ENCODE peak calls at places on chromosomes 11 and 22, in four cellular contexts. One of them, this sample, is unnamed.

GRCh38 chr11:20020198-20020597 is 140.1 kb downstream of the DBX1 start:
- DNase-seq in amygdala: no peak
- DNase-seq in left lung: no peak
- DNase-seq in GM12891: no peak
- DNase-seq in this sample: no peak

GRCh38 chr11:134882671-134883318 is 470.8 kb upstream of the B3GAT1 start:
- DNase-seq in amygdala: no peak
- DNase-seq in left lung: no peak
- DNase-seq in GM12891: no peak
- DNase-seq in this sample: no peak

GRCh38 chr11:110990316-110990715 is 255.2 kb upstream of the POU2AF2 start:
- DNase-seq in amygdala: no peak
- DNase-seq in left lung: no peak
- DNase-seq in GM12891: no peak
- DNase-seq in this sample: no peak

GRCh38 chr11:28621648-28622215 is 513.5 kb downstream of the METTL15 start:
- DNase-seq in amygdala: no peak
- DNase-seq in left lung: no peak
- DNase-seq in GM12891: no peak
- DNase-seq in this sample: no peak

GRCh38 chr11:103279821-103280220 is 170.6 kb downstream of the DYNC2H1 start:
- DNase-seq in amygdala: no peak
- DNase-seq in left lung: no peak
- DNase-seq in GM12891: no peak
- DNase-seq in this sample: no peak

GRCh38 chr22:18090286-18090685 is 12.5 kb downstream of the PEX26 start:
- DNase-seq in amygdala: no peak
- DNase-seq in left lung: no peak
- DNase-seq in GM12891: no peak
- DNase-seq in this sample: no peak

GRCh38 chr22:46090051-46090591 is 60.2 kb upstream of the PPARA start:
- DNase-seq in amygdala: no peak
- DNase-seq in left lung: peak
- DNase-seq in GM12891: no peak
- DNase-seq in this sample: no peak

GRCh38 chr11:16793009-16793408 is 54.6 kb downstream of the C11orf58 start:
- DNase-seq in amygdala: no peak
- DNase-seq in left lung: no peak
- DNase-seq in GM12891: no peak
- DNase-seq in this sample: no peak

GRCh38 chr11:1559103-1559951 is 12.7 kb downstream of the DUSP8 start:
- DNase-seq in amygdala: peak
- DNase-seq in left lung: peak
- DNase-seq in GM12891: no peak
- DNase-seq in this sample: no peak

GRCh38 chr11:132561937-132562336 is 970.4 kb downstream of the OPCML start:
- DNase-seq in amygdala: no peak
- DNase-seq in left lung: no peak
- DNase-seq in GM12891: no peak
- DNase-seq in this sample: no peak

GRCh38 chr11:75557649-75558494 is 4.2 kb upstream of the SERPINH1 start:
- DNase-seq in amygdala: no peak
- DNase-seq in left lung: peak
- DNase-seq in GM12891: no peak
- DNase-seq in this sample: no peak

GRCh38 chr11:62340269-62340901 is 3.1 kb downstream of the ASRGL1 start:
- DNase-seq in amygdala: peak
- DNase-seq in left lung: no peak
- DNase-seq in GM12891: no peak
- DNase-seq in this sample: peak

GRCh38 chr22:48488611-48489456 is 1338.8 kb downstream of the BRD1 start:
- DNase-seq in amygdala: no peak
- DNase-seq in left lung: peak
- DNase-seq in GM12891: no peak
- DNase-seq in this sample: peak

GRCh38 chr11:128152796-128153696 is 434.3 kb downstream of the ETS1 start:
- DNase-seq in amygdala: no peak
- DNase-seq in left lung: no peak
- DNase-seq in GM12891: no peak
- DNase-seq in this sample: no peak

GRCh38 chr11:35148163-35148562 is 9.2 kb downstream of the CD44 start:
- DNase-seq in amygdala: no peak
- DNase-seq in left lung: no peak
- DNase-seq in GM12891: no peak
- DNase-seq in this sample: no peak

GRCh38 chr11:2690596-2691354 is 9.0 kb downstream of the KCNQ1OT1 start:
- DNase-seq in amygdala: no peak
- DNase-seq in left lung: no peak
- DNase-seq in GM12891: no peak
- DNase-seq in this sample: no peak

GRCh38 chr11:95375451-95375850 is 144.4 kb upstream of the SESN3 start:
- DNase-seq in amygdala: no peak
- DNase-seq in left lung: no peak
- DNase-seq in GM12891: no peak
- DNase-seq in this sample: no peak

GRCh38 chr22:29215012-29215860 is 9.5 kb downstream of the EMID1 start:
- DNase-seq in amygdala: no peak
- DNase-seq in left lung: peak
- DNase-seq in GM12891: peak
- DNase-seq in this sample: no peak

GRCh38 chr22:35589071-35589735 is 27.9 kb downstream of the MB start:
- DNase-seq in amygdala: no peak
- DNase-seq in left lung: peak
- DNase-seq in GM12891: no peak
- DNase-seq in this sample: no peak

GRCh38 chr11:65366340-65366773 is 11.8 kb downstream of the TIGD3 start:
- DNase-seq in amygdala: no peak
- DNase-seq in left lung: no peak
- DNase-seq in GM12891: peak
- DNase-seq in this sample: no peak

GRCh38 chr22:36101756-36102155 is 58.8 kb downstream of the APOL3 start:
- DNase-seq in amygdala: no peak
- DNase-seq in left lung: no peak
- DNase-seq in GM12891: no peak
- DNase-seq in this sample: no peak

GRCh38 chr11:100687032-100687629 is at the start of gene ARHGAP42:
- DNase-seq in amygdala: peak
- DNase-seq in left lung: peak
- DNase-seq in GM12891: peak
- DNase-seq in this sample: peak

GRCh38 chr11:118640332-118641154 is 33.1 kb downstream of the PHLDB1 start:
- DNase-seq in amygdala: no peak
- DNase-seq in left lung: peak
- DNase-seq in GM12891: no peak
- DNase-seq in this sample: no peak

GRCh38 chr22:48244388-48245118 is 1482.1 kb downstream of the TBC1D22A start:
- DNase-seq in amygdala: no peak
- DNase-seq in left lung: no peak
- DNase-seq in GM12891: no peak
- DNase-seq in this sample: peak

GRCh38 chr11:128981254-128981653 is 38.6 kb upstream of the TP53AIP1 start:
- DNase-seq in amygdala: no peak
- DNase-seq in left lung: no peak
- DNase-seq in GM12891: no peak
- DNase-seq in this sample: no peak

GRCh38 chr11:2792376-2793250 is 92.8 kb upstream of the KCNQ1OT1 start:
- DNase-seq in amygdala: no peak
- DNase-seq in left lung: peak
- DNase-seq in GM12891: no peak
- DNase-seq in this sample: no peak

GRCh38 chr11:117734596-117734995 is 62.4 kb downstream of the DSCAML1 start:
- DNase-seq in amygdala: no peak
- DNase-seq in left lung: no peak
- DNase-seq in GM12891: no peak
- DNase-seq in this sample: no peak

GRCh38 chr22:29342577-29343312 is 27.2 kb upstream of the RASL10A start:
- DNase-seq in amygdala: no peak
- DNase-seq in left lung: no peak
- DNase-seq in GM12891: no peak
- DNase-seq in this sample: no peak

GRCh38 chr11:19512621-19513020 is 200.0 kb upstream of the NAV2 start:
- DNase-seq in amygdala: no peak
- DNase-seq in left lung: no peak
- DNase-seq in GM12891: no peak
- DNase-seq in this sample: no peak

GRCh38 chr11:70503878-70504240 is 105.5 kb downstream of the CTTN start:
- DNase-seq in amygdala: no peak
- DNase-seq in left lung: peak
- DNase-seq in GM12891: no peak
- DNase-seq in this sample: no peak

GRCh38 chr11:43983221-43983795 is 40.9 kb downstream of the C11orf96 start:
- DNase-seq in amygdala: no peak
- DNase-seq in left lung: no peak
- DNase-seq in GM12891: no peak
- DNase-seq in this sample: no peak

GRCh38 chr22:22705328-22706100 is 61.1 kb downstream of the GGTLC2 start:
- DNase-seq in amygdala: no peak
- DNase-seq in left lung: no peak
- DNase-seq in GM12891: no peak
- DNase-seq in this sample: peak

GRCh38 chr11:45669146-45669545 is 3.7 kb upstream of the CHST1 start:
- DNase-seq in amygdala: no peak
- DNase-seq in left lung: no peak
- DNase-seq in GM12891: no peak
- DNase-seq in this sample: no peak

GRCh38 chr11:11076879-11077278 is 219.0 kb upstream of the ZBED5 start:
- DNase-seq in amygdala: no peak
- DNase-seq in left lung: no peak
- DNase-seq in GM12891: no peak
- DNase-seq in this sample: no peak

GRCh38 chr22:41474878-41475451 is 6.0 kb downstream of the ACO2 start:
- DNase-seq in amygdala: no peak
- DNase-seq in left lung: no peak
- DNase-seq in GM12891: no peak
- DNase-seq in this sample: no peak

GRCh38 chr22:43789452-43789851 is 22.7 kb downstream of the EFCAB6 start:
- DNase-seq in amygdala: no peak
- DNase-seq in left lung: no peak
- DNase-seq in GM12891: no peak
- DNase-seq in this sample: no peak

GRCh38 chr11:34860034-34860433 is 56.1 kb downstream of the APIP start:
- DNase-seq in amygdala: no peak
- DNase-seq in left lung: no peak
- DNase-seq in GM12891: no peak
- DNase-seq in this sample: no peak

GRCh38 chr11:131744847-131745246 is 374.4 kb downstream of the NTM start:
- DNase-seq in amygdala: no peak
- DNase-seq in left lung: no peak
- DNase-seq in GM12891: no peak
- DNase-seq in this sample: no peak

This sample was measured in activated CD8-positive, alpha-beta memory T cell treated with anti-CD3 and anti-CD28 coated beads, Interleukin-2, amount 50 U/mL, for 48 hours.